ENCODE peak calls at places on chromosomes 4 and X, in ten cellular contexts. R is OCI-LY7, F is IMR-90, Z is right cardiac atrium, K is keratinocyte, A is thyroid gland, W is mammary epithelial cell, C is ovary, Y is astrocyte, I is lung. S is an unnamed sample. For H3K9me3, the result is how much of the 10 kb centered on the place peaks cover.

GRCh38 chr4:88967883-88968316 is 89.1 kb downstream of the FAM13A start:
- DNase-seq in R (no peak), F (no peak), Z (no peak), K (no peak), A (no peak), W (no peak), C (no peak), Y (no peak), I (no peak), S (no peak)

GRCh38 chr4:149605601-149606378 is 209.9 kb downstream of the IQCM start:
- DNase-seq in R (no peak), F (peak), Z (no peak), K (no peak), A (no peak), W (peak), C (no peak), Y (peak), I (no peak), S (no peak)

GRCh38 chr4:172726001-172726423 is 442.6 kb upstream of the GALNT7 start:
- DNase-seq in R (no peak), F (no peak), Z (no peak), K (no peak), A (no peak), W (no peak), C (no peak), Y (no peak), I (no peak), S (no peak)

GRCh38 chr4:16082424-16083216 is 1.2 kb downstream of the PROM1 start:
- DNase-seq in R (no peak), F (no peak), Z (peak), K (no peak), A (peak), W (peak), C (peak), Y (peak), I (peak), S (no peak)

GRCh38 chr4:100826067-100826466 is 308.2 kb upstream of the EMCN start:
- DNase-seq in R (no peak), F (no peak), Z (no peak), K (no peak), A (no peak), W (no peak), C (no peak), Y (no peak), I (no peak), S (no peak)

GRCh38 chrX:110359273-110359672 is 625 bp downstream of the RTL9 start:
- DNase-seq in R (no peak), F (no peak), Z (no peak), K (no peak), A (no peak), W (no peak), C (no peak), Y (no peak), I (no peak), S (no peak)

GRCh38 chr4:74408639-74409038 is 36.3 kb upstream of the AREG start:
- DNase-seq in R (no peak), F (peak), Z (no peak), K (peak), A (no peak), W (peak), C (no peak), Y (peak), I (no peak), S (no peak)

GRCh38 chr4:6746721-6747689 is 31.0 kb downstream of the BLOC1S4 start:
- DNase-seq in R (no peak), F (no peak), Z (peak), K (no peak), A (peak), W (no peak), C (no peak), Y (peak), I (peak), S (no peak)

GRCh38 chr4:82803746-82804145 is 5.2 kb upstream of the SCD5 start:
- DNase-seq in R (no peak), F (no peak), Z (no peak), K (no peak), A (no peak), W (no peak), C (no peak), Y (no peak), I (no peak), S (no peak)

GRCh38 chr4:127505203-127505602 is 127.6 kb upstream of the INTU start:
- DNase-seq in R (no peak), F (peak), Z (no peak), K (no peak), A (peak), W (peak), C (no peak), Y (peak), I (no peak), S (peak)

DNA sequence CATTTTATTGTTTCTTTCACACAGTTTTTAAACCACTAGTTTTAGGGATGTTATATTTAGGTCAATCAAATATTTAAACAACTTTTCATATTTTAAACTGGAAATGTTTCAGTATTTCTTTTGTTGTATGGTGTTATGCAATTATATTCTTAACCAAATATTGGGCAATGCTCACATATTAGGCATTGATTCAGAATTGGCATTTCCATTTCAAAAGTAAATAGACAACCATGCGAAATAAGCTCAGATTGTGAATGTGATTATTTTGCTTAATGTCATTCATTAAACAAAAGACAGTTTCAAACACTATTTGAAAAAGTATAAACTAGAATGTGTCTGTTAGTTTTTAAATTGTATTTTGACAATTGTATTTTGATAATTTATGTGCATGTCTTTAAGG is 36.9 kb downstream of the ARAP2 start:
- DNase-seq in R (no peak), F (no peak), Z (no peak), K (no peak), A (no peak), W (no peak), C (no peak), Y (no peak), I (no peak), S (no peak)
- H3K9me3 ChIP-seq in R (under half), F (under half), Z (under half), K (under half), A (under half), W (under half), C (under half), Y (under half), I (under half), S (under half)

DNA sequence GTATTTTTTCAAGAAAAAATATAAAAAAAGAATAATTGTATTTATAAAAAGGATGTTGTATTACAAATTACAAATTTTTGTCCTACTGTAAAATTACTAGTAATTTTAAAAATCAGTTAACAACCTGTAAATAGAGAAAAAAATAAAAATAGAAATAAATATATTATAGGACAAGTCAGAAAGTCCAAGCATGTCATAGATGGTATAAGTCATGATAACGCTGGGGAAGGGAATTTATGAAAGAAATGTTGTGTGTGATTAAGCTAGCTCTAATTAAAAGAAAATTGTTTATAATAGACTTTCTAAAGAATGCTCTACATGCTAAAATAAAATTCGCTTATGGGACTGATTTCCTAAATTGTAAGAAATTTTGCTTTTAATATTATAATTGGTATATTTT is 2329.9 kb downstream of the ARAP2 start:
- DNase-seq in R (no peak), F (no peak), Z (no peak), K (no peak), A (no peak), W (no peak), C (no peak), Y (no peak), I (no peak), S (no peak)
- H3K9me3 ChIP-seq in R (under half), F (under half), Z (under half), K (under half), A (under half), W (under half), C (under half), Y (under half), I (under half), S (under half)

DNA sequence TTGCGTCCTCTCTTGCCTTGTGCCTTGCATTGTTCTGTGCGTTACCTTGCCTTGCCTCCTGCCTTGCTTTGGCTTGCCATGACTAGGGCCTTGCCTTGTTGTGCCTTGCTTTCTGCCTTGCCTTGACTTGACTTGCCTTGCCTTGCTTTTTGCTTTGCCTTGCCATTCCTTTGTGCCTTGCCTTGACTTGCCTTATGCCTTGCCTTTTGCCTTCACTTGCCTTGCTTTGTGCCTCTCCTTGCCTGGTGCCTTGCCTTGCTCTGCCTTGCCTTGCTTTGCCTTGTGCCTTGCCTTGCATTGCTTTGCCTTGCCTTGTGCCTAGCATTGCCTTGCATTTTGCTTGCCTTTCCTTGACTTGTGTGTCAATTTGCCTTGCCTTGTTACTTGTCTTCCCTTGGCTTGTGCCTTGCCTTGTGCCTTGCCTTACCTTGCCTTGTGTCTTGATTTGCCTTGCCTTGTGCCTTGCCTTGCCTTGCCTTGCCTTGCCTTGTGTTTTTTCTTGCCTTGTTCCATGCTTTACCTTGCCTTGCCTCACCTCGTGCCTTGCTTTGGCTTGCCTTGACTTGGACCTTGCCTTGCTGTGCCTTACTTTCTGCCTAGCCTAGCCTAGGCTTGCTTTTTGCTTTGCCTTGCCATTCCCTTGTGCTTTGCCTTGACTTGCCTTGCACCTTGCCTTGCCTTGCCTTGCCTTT is 95.8 kb downstream of the TAB3 start:
- DNase-seq in R (no peak), F (no peak), Z (no peak), K (no peak), A (no peak), W (no peak), C (no peak), Y (no peak), I (no peak), S (no peak)
- H3K9me3 ChIP-seq in R (under half), F (under half), Z (under half), K (half or more), A (under half), W (under half), C (under half), Y (under half), I (under half), S (under half)

DNA sequence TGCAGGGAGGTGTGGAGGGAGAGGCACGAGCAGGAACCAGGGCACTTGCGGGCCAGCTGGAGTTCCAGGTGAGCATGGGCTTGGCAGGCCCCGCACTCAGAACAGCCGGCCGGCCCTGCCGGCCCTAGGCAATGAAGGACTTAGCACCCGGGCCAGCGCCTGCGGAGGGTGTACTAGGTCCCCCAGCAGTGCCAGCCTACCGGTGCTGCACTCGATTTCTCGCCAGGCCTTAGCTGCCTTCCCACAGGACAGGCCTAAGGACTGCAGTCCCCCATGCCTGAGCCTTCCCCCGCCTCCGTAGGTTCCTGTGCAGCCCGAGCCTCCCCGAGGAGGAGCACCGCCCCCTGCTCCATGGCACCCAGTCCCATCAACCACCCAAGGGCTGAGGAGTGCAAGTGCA is 18.0 kb upstream of the NFKB1 start:
- DNase-seq in R (no peak), F (no peak), Z (no peak), K (no peak), A (no peak), W (no peak), C (no peak), Y (no peak), I (no peak), S (no peak)
- H3K9me3 ChIP-seq in R (under half), F (under half), Z (under half), K (under half), A (under half), W (under half), C (under half), Y (under half), I (under half), S (under half)

DNA sequence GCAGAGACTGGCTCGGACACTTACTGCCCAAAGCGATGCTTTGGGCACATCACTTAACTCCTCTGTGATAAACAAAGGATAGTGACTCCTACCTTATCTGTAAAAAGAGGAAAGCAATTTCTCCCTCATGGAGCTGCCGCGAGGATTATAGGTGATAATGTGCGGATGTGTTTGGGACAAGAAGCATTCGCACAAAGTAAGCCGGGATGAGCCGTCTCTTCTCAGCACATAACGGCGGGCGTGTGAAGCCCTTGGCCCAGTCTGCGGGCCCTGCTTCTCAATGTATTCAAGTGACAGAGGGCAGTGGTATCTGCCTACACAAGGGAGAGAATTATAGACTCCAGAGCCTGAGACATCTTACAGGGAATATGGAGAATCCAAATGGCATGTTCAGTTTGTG is 550.3 kb upstream of the CPEB2 start:
- DNase-seq in R (no peak), F (no peak), Z (peak), K (no peak), A (no peak), W (no peak), C (no peak), Y (no peak), I (no peak), S (no peak)
- H3K9me3 ChIP-seq in R (under half), F (under half), Z (under half), K (under half), A (under half), W (under half), C (under half), Y (under half), I (under half), S (under half)

GRCh38 chr4:14752341-14753046 is 249.8 kb upstream of the CPEB2 start:
- DNase-seq in R (no peak), F (no peak), Z (no peak), K (no peak), A (no peak), W (no peak), C (no peak), Y (no peak), I (no peak), S (no peak)
- H3K9me3 ChIP-seq in R (under half), F (under half), Z (under half), K (under half), A (under half), W (under half), C (under half), Y (under half), I (under half), S (under half)

GRCh38 chrX:54551801-54552200 is 21.8 kb downstream of the GNL3L start:
- DNase-seq in R (no peak), F (no peak), Z (no peak), K (no peak), A (no peak), W (no peak), C (no peak), Y (no peak), I (no peak), S (no peak)
- H3K9me3 ChIP-seq in R (under half), F (under half), Z (under half), K (under half), A (under half), W (under half), C (under half), Y (under half), I (under half), S (under half)

DNA sequence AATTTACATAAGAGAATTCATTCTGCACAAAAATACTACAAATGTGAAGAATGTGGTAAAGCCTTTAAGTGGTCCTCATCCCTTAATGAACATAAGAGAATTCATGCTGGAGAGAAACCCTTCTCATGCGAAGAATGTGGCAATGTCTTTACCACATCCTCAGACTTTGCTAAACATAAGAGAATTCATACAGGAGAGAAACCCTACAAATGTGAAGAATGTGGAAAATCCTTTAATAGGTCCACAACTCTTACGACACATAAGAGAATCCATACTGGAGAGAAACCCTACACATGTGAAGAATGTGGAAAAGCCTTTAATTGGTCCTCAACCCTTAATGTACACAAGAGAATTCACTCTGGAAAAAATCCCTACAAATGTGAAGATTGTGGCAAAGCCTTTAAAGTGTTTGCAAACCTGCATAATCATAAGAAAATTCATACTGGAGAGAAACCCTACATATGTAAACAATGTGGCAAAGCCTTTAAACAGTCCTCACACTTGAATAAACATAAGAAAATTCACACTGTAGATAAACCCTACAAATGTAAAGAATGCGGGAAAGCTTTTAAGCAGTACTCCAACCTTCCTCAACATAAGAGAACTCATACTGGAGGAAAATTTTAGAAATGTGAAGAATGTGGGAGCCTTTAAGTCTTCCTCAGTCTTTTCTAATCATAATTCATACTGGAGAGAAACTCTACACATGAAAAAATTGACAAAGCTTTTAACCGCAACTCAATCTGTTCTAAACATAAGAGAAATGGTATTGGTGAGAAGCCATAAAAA is 37.4 kb downstream of the ZNF718 start:
- DNase-seq in R (no peak), F (no peak), Z (no peak), K (no peak), A (no peak), W (no peak), C (no peak), Y (no peak), I (no peak), S (no peak)
- H3K9me3 ChIP-seq in R (half or more), F (under half), Z (under half), K (under half), A (under half), W (under half), C (under half), Y (under half), I (under half), S (half or more)

GRCh38 chrX:45208121-45208856 is 7.6 kb upstream of the DIPK2B start:
- DNase-seq in R (no peak), F (no peak), Z (no peak), K (no peak), A (no peak), W (no peak), C (no peak), Y (no peak), I (no peak), S (no peak)
- H3K9me3 ChIP-seq in R (under half), F (under half), Z (under half), K (under half), A (under half), W (under half), C (under half), Y (under half), I (under half), S (under half)

DNA sequence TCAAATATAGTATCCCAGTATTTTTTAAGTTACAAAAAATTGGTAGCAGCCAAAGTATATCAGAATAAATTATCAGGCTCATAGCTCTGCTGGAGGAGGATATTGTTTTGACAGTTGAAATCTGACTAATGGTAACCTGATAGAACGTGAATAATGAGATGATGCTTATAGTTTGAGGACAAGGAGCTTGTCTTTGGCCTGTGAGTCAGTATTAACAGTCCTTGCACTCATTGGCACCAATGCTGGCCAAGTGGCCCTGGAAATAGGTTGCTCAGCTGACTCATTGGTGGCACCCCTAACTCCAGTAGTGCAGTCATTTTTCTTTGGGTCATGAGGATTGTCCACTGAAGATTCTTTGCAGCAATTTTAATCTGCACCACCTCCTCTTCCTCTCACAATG is 203.3 kb upstream of the JADE1 start:
- DNase-seq in R (no peak), F (peak), Z (no peak), K (peak), A (no peak), W (peak), C (no peak), Y (peak), I (no peak), S (peak)
- H3K9me3 ChIP-seq in R (under half), F (under half), Z (under half), K (under half), A (under half), W (under half), C (under half), Y (under half), I (under half), S (under half)